ENCODE peak calls at places on chromosomes 13 and 19, in six cellular contexts. O is lower leg skin, K is adipocyte, P is foreskin fibroblast, C is Peyer's patch, F is astrocyte of the spinal cord. B is an unnamed sample.

GRCh38 chr19:45045671-45046353 is 7.0 kb downstream of the CLASRP start:
- DNase-seq in C (no peak), K (no peak), P (no peak), O (no peak), F (no peak), B (no peak)

GRCh38 chr19:16326401-16327130 is 1.9 kb downstream of the KLF2 start:
- DNase-seq in C (no peak), P (no peak), O (peak; percentile 88), F (no peak), K (peak; percentile 37), B (no peak)

GRCh38 chr13:111005808-111006494 is 91.1 kb upstream of the ANKRD10 start:
- DNase-seq in F (peak; percentile 65), O (no peak), K (peak; percentile 5), C (no peak), P (peak; percentile 27), B (no peak)

GRCh38 chr13:67283602-67284001 is 53.5 kb upstream of the PCDH9 start:
- DNase-seq in O (no peak), C (no peak), K (no peak), F (no peak), P (no peak), B (no peak)

GRCh38 chr13:24203726-24204295 is 43.3 kb downstream of the SPATA13 start:
- DNase-seq in O (no peak), C (no peak), K (no peak), P (no peak), F (peak; percentile 38), B (peak; percentile 23)

GRCh38 chr19:5290336-5291262 is 50.0 kb downstream of the PTPRS start:
- DNase-seq in P (no peak), C (no peak), O (no peak), K (no peak), F (no peak), B (no peak)

GRCh38 chr19:4089400-4089908 is 22.8 kb upstream of the ZBTB7A start:
- DNase-seq in K (no peak), F (no peak), P (no peak), C (no peak), O (no peak), B (no peak)

GRCh38 chr13:23674795-23675640 is 104.8 kb downstream of the TNFRSF19 start:
- DNase-seq in C (no peak), K (peak; percentile 80), F (peak; percentile 89), O (no peak), P (peak; percentile 91), B (peak; percentile 62)

GRCh38 chr19:39845621-39846175 is 481 bp downstream of the FBL start:
- DNase-seq in K (peak; percentile 68), C (no peak), O (no peak), P (no peak), F (peak; percentile 20), B (no peak)

GRCh38 chr13:101382086-101382485 is 34.2 kb downstream of the NALCN start:
- DNase-seq in K (peak; percentile 11), P (no peak), C (no peak), O (no peak), F (no peak), B (no peak)

GRCh38 chr13:109156181-109156935 is 526.9 kb downstream of the MYO16 start:
- DNase-seq in K (peak; percentile 91), P (peak; percentile 60), C (no peak), O (no peak), F (peak; percentile 86), B (peak; percentile 69)

DNA sequence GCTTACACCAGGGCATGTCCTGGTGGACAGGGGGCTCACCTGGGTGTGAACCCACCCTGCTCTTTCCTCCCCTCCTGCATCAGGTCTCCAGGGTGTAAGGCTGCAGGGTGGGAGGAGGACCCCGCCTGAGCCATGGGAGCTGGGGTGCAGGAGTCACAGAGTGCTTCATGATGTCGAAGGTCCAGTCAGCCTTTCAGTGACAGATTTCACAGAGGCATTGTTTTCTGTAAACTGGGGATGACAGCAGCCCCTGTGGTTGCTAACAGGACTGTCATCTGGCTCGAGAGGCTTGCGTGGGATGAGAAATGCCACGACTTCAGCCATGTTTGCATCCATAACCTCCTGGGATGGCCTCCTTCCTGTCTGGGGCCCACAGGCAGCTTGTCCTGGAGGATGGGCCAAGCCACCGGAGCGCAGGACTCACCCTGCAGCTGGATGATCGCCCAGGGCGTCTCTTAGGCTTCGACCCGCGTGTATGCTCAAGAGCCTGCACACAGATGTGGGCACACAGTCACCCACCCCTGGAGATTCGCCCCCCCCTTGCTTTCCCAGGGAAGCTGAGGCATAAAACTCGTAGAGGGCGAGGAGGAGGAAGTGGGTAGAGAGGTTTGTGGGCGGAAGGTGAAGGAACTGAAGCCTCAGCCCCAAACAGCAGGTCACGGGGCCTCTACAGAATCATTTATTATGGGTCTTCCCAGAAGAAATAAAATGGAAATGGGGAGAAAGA is 4.9 kb downstream of the NANOS3 start:
- DNase-seq in P (no peak), K (no peak), O (no peak), C (no peak), F (no peak), B (peak; percentile 27)
- H3K4me3 ChIP-seq in P (no peak overlapping the region), K (no peak overlapping the region), O (no peak overlapping the region), C (peak overlapping the region; percentile 2), F (no peak overlapping the region), B (no peak overlapping the region)

GRCh38 chr13:59301166-59301551 is 862.6 kb downstream of the DIAPH3 start:
- DNase-seq in F (no peak), P (no peak), O (no peak), C (no peak), K (no peak), B (no peak)

GRCh38 chr13:59303433-59303832 is 860.3 kb downstream of the DIAPH3 start:
- DNase-seq in O (no peak), F (no peak), C (no peak), K (no peak), P (no peak), B (no peak)

GRCh38 chr13:59300347-59301165 is 863.2 kb downstream of the DIAPH3 start:
- DNase-seq in P (no peak), C (no peak), O (no peak), F (no peak), K (no peak), B (no peak)

GRCh38 chr13:59304596-59304995 is 859.1 kb downstream of the DIAPH3 start:
- DNase-seq in K (no peak), C (no peak), O (no peak), P (no peak), F (no peak), B (no peak)

GRCh38 chr13:59299584-59299983 is 864.1 kb downstream of the DIAPH3 start:
- DNase-seq in C (no peak), K (no peak), P (no peak), F (no peak), O (no peak), B (no peak)
- H3K4me3 ChIP-seq in C (no peak overlapping the region), K (no peak overlapping the region), P (no peak overlapping the region), F (no peak overlapping the region), O (no peak overlapping the region), B (no peak overlapping the region)

GRCh38 chr13:74290324-74290773 is 156.1 kb upstream of the KLF12 start:
- DNase-seq in C (no peak), F (peak; percentile 96), P (no peak), K (peak; percentile 81), O (no peak), B (peak; percentile 93)
- H3K4me3 ChIP-seq in C (no peak overlapping the region), F (peak overlapping the region; percentile 0), P (no peak overlapping the region), K (peak overlapping the region; percentile 72), O (no peak overlapping the region), B (peak overlapping the region; percentile 12)

DNA sequence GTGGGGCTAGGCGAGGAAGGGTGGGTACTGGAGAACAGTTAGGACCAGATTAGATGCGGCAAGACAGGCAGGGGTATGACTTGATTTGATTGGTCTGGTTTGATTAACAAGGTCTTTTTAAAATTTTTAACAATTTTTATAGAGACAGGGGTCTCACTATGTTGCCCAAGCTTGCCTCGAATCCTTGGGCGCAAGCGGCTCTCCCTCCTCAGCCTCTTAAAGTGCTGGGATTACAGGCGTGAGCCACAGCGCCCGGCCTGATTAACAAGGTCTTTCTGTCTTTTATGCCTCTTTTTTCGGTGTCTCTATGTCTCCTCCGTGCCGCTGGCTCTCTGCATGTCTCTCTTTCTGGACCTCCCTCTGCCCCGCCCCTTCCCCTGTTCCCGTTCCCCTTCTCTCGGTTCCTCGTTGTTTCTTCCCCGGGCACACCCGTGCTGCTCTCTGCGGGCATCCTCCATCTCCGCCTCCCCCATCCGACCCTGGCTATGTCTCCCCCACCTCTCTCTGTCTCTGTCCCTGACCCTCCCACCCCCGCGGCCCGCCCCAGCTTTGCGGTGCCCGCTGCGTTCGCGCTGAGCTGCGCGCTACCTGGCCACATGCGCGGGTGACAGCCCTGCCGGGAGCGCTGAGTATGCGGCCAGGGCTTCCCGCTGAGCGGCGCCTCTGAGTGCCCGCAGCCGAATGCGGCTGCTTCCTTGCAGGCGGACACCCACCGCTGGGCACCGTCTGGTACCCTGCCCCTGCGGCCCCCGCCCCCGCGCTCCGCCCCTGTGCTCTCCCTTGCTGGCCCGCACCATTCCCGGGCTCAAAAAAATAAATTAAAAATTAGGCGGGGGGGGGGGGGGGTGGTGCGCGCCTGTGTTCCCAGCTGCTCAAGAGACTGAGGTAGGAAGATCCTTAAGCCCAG is 8.1 kb upstream of the SDHAF1 start:
- DNase-seq in K (peak; percentile 45), C (no peak), F (no peak), O (peak; percentile 88), P (no peak), B (no peak)
- H3K4me3 ChIP-seq in K (peak overlapping the region; percentile 33), C (peak overlapping the region; percentile 51), F (peak overlapping the region; percentile 14), O (no peak overlapping the region), P (peak overlapping the region; percentile 7), B (peak overlapping the region; percentile 34)

DNA sequence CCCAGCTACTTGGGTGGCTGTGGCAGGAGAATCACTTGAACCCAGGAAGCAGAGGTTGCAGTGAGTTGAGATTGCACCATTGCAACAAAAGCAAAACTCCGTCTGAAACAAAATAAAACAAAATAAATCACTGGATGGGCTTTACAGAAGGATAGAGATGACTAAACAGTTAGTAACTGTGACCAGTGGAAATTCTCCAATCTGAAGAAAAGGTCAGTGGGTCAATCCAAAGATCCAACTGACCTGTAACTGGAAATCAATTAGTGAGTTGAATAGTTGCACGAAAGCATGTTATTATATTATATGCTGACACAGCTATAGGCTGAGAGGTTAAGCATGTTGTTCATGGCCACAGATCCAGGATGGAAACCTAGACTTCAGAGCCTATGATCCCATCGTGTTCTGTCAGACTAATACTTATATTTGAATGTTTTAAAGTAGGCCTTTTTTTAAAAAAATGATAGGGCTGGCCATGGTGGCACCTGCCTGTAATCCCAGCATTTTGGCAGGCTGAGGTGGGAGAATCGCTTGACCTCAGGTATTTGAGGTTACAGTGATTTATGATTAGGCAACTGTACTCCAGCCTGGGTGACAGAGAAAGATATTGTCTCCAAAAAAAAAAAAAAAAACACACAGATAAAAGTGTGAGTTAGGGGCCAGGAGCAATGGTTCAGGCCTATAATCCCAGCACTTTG is 1.4 kb downstream of the ECH1 start:
- DNase-seq in C (no peak), P (peak; percentile 47), O (no peak), F (peak; percentile 23), K (peak; percentile 38), B (no peak)
- H3K4me3 ChIP-seq in C (no peak overlapping the region), P (peak overlapping the region; percentile 87), O (no peak overlapping the region), F (no peak overlapping the region), K (peak overlapping the region; percentile 87), B (no peak overlapping the region)